ENCODE peak calls at places on chromosomes 16 and 17, in four cellular contexts. E, C, R and K are unnamed samples.

GRCh38 chr17:36938566-36939058 is 1.3 kb downstream of the LHX1 start:
- DNase-seq in R (no peak), E (no peak), C (no peak), K (no peak)

GRCh38 chr16:11407047-11407982 is 62.1 kb downstream of the RMI2 start:
- DNase-seq in R (peak; percentile 85), C (peak; percentile 86), E (no peak), K (peak; percentile 70)

GRCh38 chr16:74699666-74700065 is 996 bp downstream of the MLKL start:
- DNase-seq in E (no peak), C (no peak), R (no peak), K (peak; percentile 12)

GRCh38 chr16:2042171-2042570 is 5.5 kb downstream of the NTHL1 start:
- DNase-seq in E (peak; percentile 78), R (no peak), C (no peak), K (no peak)

GRCh38 chr16:53523126-53523804 is 20.3 kb upstream of the AKTIP start:
- DNase-seq in C (no peak), E (no peak), R (no peak), K (no peak)

GRCh38 chr17:15361151-15361550 is 19.8 kb upstream of the TEKT3 start:
- DNase-seq in C (no peak), R (no peak), E (no peak), K (no peak)

GRCh38 chr17:48597775-48598631 is 4.4 kb upstream of the HOXB5 start:
- DNase-seq in R (peak; percentile 82), E (peak; percentile 76), C (peak; percentile 44), K (peak; percentile 43)

GRCh38 chr16:1089439-1089821 is 6.6 kb downstream of the C1QTNF8 start:
- DNase-seq in E (no peak), C (no peak), R (no peak), K (no peak)

GRCh38 chr16:19853973-19854876 is 30.4 kb downstream of the GPRC5B start:
- DNase-seq in R (no peak), C (no peak), E (no peak), K (no peak)

GRCh38 chr16:83136924-83137323 is 510.2 kb downstream of the CDH13 start:
- DNase-seq in C (no peak), R (no peak), E (no peak), K (no peak)

GRCh38 chr16:8583712-8584111 is 6.6 kb downstream of the TMEM114 start:
- DNase-seq in C (no peak), E (no peak), R (no peak), K (no peak)

GRCh38 chr17:14552311-14552710 is 251.4 kb downstream of the HS3ST3B1 start:
- DNase-seq in C (no peak), E (no peak), R (no peak), K (no peak)

GRCh38 chr16:9797306-9797705 is 384.9 kb downstream of the GRIN2A start:
- DNase-seq in R (peak; percentile 80), E (no peak), C (no peak), K (no peak)

GRCh38 chr17:49993423-49994037 is 1.5 kb downstream of the DLX3 start:
- DNase-seq in R (no peak), C (peak; percentile 58), E (no peak), K (peak; percentile 33)

GRCh38 chr17:49875690-49876089 is 27.8 kb upstream of the TAC4 start:
- DNase-seq in E (no peak), R (no peak), C (no peak), K (no peak)

GRCh38 chr17:31533546-31534155 is 142.2 kb downstream of the RAB11FIP4 start:
- DNase-seq in C (peak; percentile 49), E (peak; percentile 7), R (peak; percentile 49), K (peak; percentile 65)

GRCh38 chr17:64147110-64148016 is 17.4 kb upstream of the ERN1 start:
- DNase-seq in C (peak; percentile 15), R (no peak), E (no peak), K (no peak)

GRCh38 chr16:88465387-88465983 is 12.4 kb downstream of the ZFPM1 start:
- DNase-seq in R (no peak), C (no peak), E (no peak), K (no peak)

GRCh38 chr17:62791235-62792121 is 16.6 kb downstream of the MARCHF10 start:
- DNase-seq in E (no peak), C (no peak), R (peak; percentile 14), K (no peak)

GRCh38 chr16:4847774-4848587 is 700 bp downstream of the UBN1 start:
- DNase-seq in C (peak; percentile 61), E (no peak), R (peak; percentile 59), K (peak; percentile 48)

GRCh38 chr16:59881366-59881765 is 1147.2 kb upstream of the GOT2 start:
- DNase-seq in R (no peak), E (no peak), C (no peak), K (no peak)

GRCh38 chr16:19980866-19981265 is 92.8 kb downstream of the GPR139 start:
- DNase-seq in R (peak; percentile 10), E (no peak), C (peak; percentile 14), K (no peak)

GRCh38 chr17:19327039-19327776 is 35.3 kb downstream of the B9D1 start:
- DNase-seq in E (no peak), R (no peak), C (no peak), K (no peak)

GRCh38 chr17:27348196-27348595 is 54.3 kb downstream of the WSB1 start:
- DNase-seq in R (no peak), C (no peak), E (no peak), K (no peak)

GRCh38 chr17:37476431-37477130 is 13.1 kb upstream of the DUSP14 start:
- DNase-seq in C (no peak), E (no peak), R (peak; percentile 50), K (no peak)

GRCh38 chr17:63434951-63435571 is 11.0 kb downstream of the CYB561 start:
- DNase-seq in C (peak; percentile 28), R (no peak), E (peak; percentile 65), K (peak; percentile 37)

GRCh38 chr17:62987136-62987535 is 21.1 kb downstream of the TANC2 start:
- DNase-seq in C (no peak), E (no peak), R (no peak), K (no peak)

GRCh38 chr17:9237661-9238301 is 216.5 kb downstream of the NTN1 start:
- DNase-seq in E (no peak), R (no peak), C (no peak), K (no peak)

GRCh38 chr17:79468183-79468944 is 142.5 kb downstream of the RBFOX3 start:
- DNase-seq in C (no peak), E (no peak), R (no peak), K (no peak)

GRCh38 chr16:68084504-68085258 is 489 bp upstream of the NFATC3 start:
- DNase-seq in E (peak; percentile 98), R (peak; percentile 86), C (peak; percentile 98), K (peak; percentile 93)

GRCh38 chr16:85170066-85171003 is 58.1 kb upstream of the CIBAR2 start:
- DNase-seq in E (no peak), C (no peak), R (no peak), K (no peak)

GRCh38 chr17:82449136-82449882 is 1.2 kb downstream of the CYBC1 start:
- DNase-seq in C (peak; percentile 87), R (no peak), E (no peak), K (peak; percentile 74)

GRCh38 chr16:58264961-58265479 is 29.8 kb downstream of the PRSS54 start:
- DNase-seq in C (peak; percentile 61), E (no peak), R (peak; percentile 43), K (no peak)

GRCh38 chr17:65228734-65229390 is 91.7 kb downstream of the RGS9 start:
- DNase-seq in E (no peak), R (no peak), C (peak; percentile 74), K (peak; percentile 58)

GRCh38 chr17:39547713-39548478 is 59.8 kb downstream of the NEUROD2 start:
- DNase-seq in R (peak; percentile 96), E (no peak), C (peak; percentile 87), K (peak; percentile 81)

GRCh38 chr17:29434550-29434949 is 44.4 kb downstream of the TAOK1 start:
- DNase-seq in R (no peak), E (no peak), C (no peak), K (no peak)

GRCh38 chr17:73480740-73481139 is 163.5 kb downstream of the SDK2 start:
- DNase-seq in C (no peak), R (no peak), E (no peak), K (no peak)

GRCh38 chr17:78583091-78583490 is 5.9 kb upstream of the DNAH17 start:
- DNase-seq in E (no peak), C (no peak), R (no peak), K (no peak)

GRCh38 chr16:75089486-75090202 is 26.9 kb downstream of the LDHD start:
- DNase-seq in E (no peak), C (no peak), R (no peak), K (no peak)